ENCODE peak calls at places on chromosomes 12 and 14, in six cellular contexts. Y, E, T, C, N and W are unnamed samples.

GRCh38 chr12:69023840-69024239 is 90.9 kb upstream of the CPM start:
- DNase-seq in Y (no peak), E (no peak), T (no peak), C (no peak), N (no peak), W (no peak)

GRCh38 chr12:28089363-28089762 is 100.9 kb upstream of the CCDC91 start:
- DNase-seq in Y (no peak), E (peak; percentile 24), T (no peak), C (peak; percentile 51), N (no peak), W (no peak)

GRCh38 chr14:21298358-21298757 is 18.5 kb downstream of the RPGRIP1 start:
- DNase-seq in Y (peak; percentile 81), E (peak; percentile 20), T (no peak), C (no peak), N (no peak), W (no peak)

GRCh38 chr12:93022603-93023340 is 93.7 kb upstream of the EEA1 start:
- DNase-seq in Y (no peak), E (peak; percentile 33), T (no peak), C (no peak), N (no peak), W (no peak)

GRCh38 chr12:66636771-66637170 is 42.1 kb downstream of the GRIP1 start:
- DNase-seq in Y (no peak), E (no peak), T (no peak), C (no peak), N (no peak), W (no peak)

GRCh38 chr14:73311710-73312035 is 74.4 kb downstream of the PAPLN start:
- DNase-seq in Y (no peak), E (no peak), T (no peak), C (no peak), N (no peak), W (no peak)

GRCh38 chr14:22555573-22556011 is 33.4 kb downstream of the DAD1 start:
- DNase-seq in Y (no peak), E (no peak), T (no peak), C (no peak), N (peak; percentile 84), W (no peak)

GRCh38 chr14:103257211-103257962 is 76.7 kb upstream of the EIF5 start:
- DNase-seq in Y (no peak), E (no peak), T (no peak), C (no peak), N (no peak), W (no peak)

GRCh38 chr14:61145903-61146411 is 135.2 kb downstream of the TMEM30B start:
- DNase-seq in Y (no peak), E (no peak), T (no peak), C (no peak), N (no peak), W (no peak)

GRCh38 chr12:90173499-90174197 is 465.0 kb upstream of the ATP2B1 start:
- DNase-seq in Y (no peak), E (no peak), T (no peak), C (no peak), N (no peak), W (no peak)

GRCh38 chr14:90093942-90094595 is 32.3 kb downstream of the KCNK13 start:
- DNase-seq in Y (no peak), E (no peak), T (no peak), C (no peak), N (no peak), W (no peak)

GRCh38 chr12:81692008-81692407 is 67.1 kb downstream of the PPFIA2 start:
- DNase-seq in Y (no peak), E (no peak), T (no peak), C (peak; percentile 17), N (no peak), W (no peak)

GRCh38 chr12:103011974-103012763 is 54.7 kb downstream of the ASCL1 start:
- DNase-seq in Y (no peak), E (no peak), T (no peak), C (peak; percentile 42), N (no peak), W (no peak)

GRCh38 chr12:52164624-52165023 is 27.2 kb downstream of the KRT80 start:
- DNase-seq in Y (peak; percentile 43), E (no peak), T (no peak), C (no peak), N (no peak), W (no peak)

GRCh38 chr14:59868021-59868420 is 2.6 kb downstream of the RTN1 start:
- DNase-seq in Y (no peak), E (no peak), T (no peak), C (no peak), N (no peak), W (no peak)

GRCh38 chr12:49133014-49133413 is 1.8 kb upstream of the TUBA1B start:
- DNase-seq in Y (no peak), E (peak; percentile 44), T (no peak), C (no peak), N (no peak), W (no peak)

GRCh38 chr12:52903855-52904508 is 894 bp downstream of the KRT8 start:
- DNase-seq in Y (peak; percentile 87), E (peak; percentile 91), T (peak; percentile 67), C (peak; percentile 65), N (peak; percentile 30), W (peak; percentile 74)

GRCh38 chr14:31243860-31244259 is 36.3 kb upstream of the HECTD1 start:
- DNase-seq in Y (no peak), E (peak; percentile 70), T (no peak), C (peak; percentile 27), N (no peak), W (no peak)

GRCh38 chr14:103886304-103887169 is 39.2 kb upstream of the PPP1R13B start:
- DNase-seq in Y (peak; percentile 76), E (peak; percentile 38), T (peak; percentile 53), C (peak; percentile 80), N (no peak), W (no peak)

GRCh38 chr12:71397433-71397954 is 42.1 kb upstream of the LGR5 start:
- DNase-seq in Y (no peak), E (no peak), T (no peak), C (no peak), N (no peak), W (no peak)

GRCh38 chr12:108833757-108834472 is 23.5 kb downstream of the SSH1 start:
- DNase-seq in Y (no peak), E (no peak), T (no peak), C (no peak), N (no peak), W (no peak)

GRCh38 chr12:6476496-6476895 is 6.0 kb upstream of the VAMP1 start:
- DNase-seq in Y (no peak), E (no peak), T (no peak), C (no peak), N (no peak), W (no peak)

GRCh38 chr12:32159925-32160324 is 53.3 kb downstream of the BICD1 start:
- DNase-seq in Y (no peak), E (no peak), T (no peak), C (no peak), N (no peak), W (no peak)

GRCh38 chr12:51896236-51896635 is 8.3 kb downstream of the ANKRD33 start:
- DNase-seq in Y (no peak), E (no peak), T (no peak), C (no peak), N (no peak), W (no peak)

GRCh38 chr14:60355768-60356167 is 106.7 kb downstream of the PPM1A start:
- DNase-seq in Y (no peak), E (no peak), T (no peak), C (no peak), N (no peak), W (no peak)

GRCh38 chr12:5435161-5435560 is 3.3 kb downstream of the NTF3 start:
- DNase-seq in Y (no peak), E (no peak), T (no peak), C (no peak), N (no peak), W (no peak)

GRCh38 chr12:105024926-105025325 is 38.8 kb downstream of the NOPCHAP1 start:
- DNase-seq in Y (no peak), E (no peak), T (no peak), C (no peak), N (no peak), W (no peak)
- TF ChIP-seq CREB1 in Y (no peak), E (no peak), T (no peak), C (no peak), N (no peak), W (no peak)

GRCh38 chr14:46344327-46344937 is 307.1 kb downstream of the RPL10L start:
- DNase-seq in Y (peak; percentile 15), E (peak; percentile 1), T (no peak), C (peak; percentile 75), N (peak; percentile 2), W (no peak)
- TF ChIP-seq CREB1 in Y (no peak), E (no peak), T (no peak), C (no peak), N (no peak), W (no peak)

GRCh38 chr14:63343878-63344277 is 25.1 kb upstream of the GPHB5 start:
- DNase-seq in Y (no peak), E (no peak), T (no peak), C (no peak), N (no peak), W (no peak)

GRCh38 chr14:63345826-63346225 is 27.1 kb upstream of the GPHB5 start:
- DNase-seq in Y (no peak), E (no peak), T (no peak), C (no peak), N (no peak), W (no peak)

GRCh38 chr14:63344336-63344735 is 25.6 kb upstream of the GPHB5 start:
- DNase-seq in Y (no peak), E (no peak), T (no peak), C (no peak), N (no peak), W (no peak)

GRCh38 chr14:63342381-63342780 is 23.6 kb upstream of the GPHB5 start:
- DNase-seq in Y (no peak), E (no peak), T (no peak), C (no peak), N (no peak), W (no peak)
- TF ChIP-seq CREB1 in Y (no peak), E (no peak), T (no peak), C (no peak), N (no peak), W (no peak)

GRCh38 chr14:101043891-101044290 is 140.4 kb upstream of the RTL1 start:
- DNase-seq in Y (no peak), E (no peak), T (no peak), C (no peak), N (no peak), W (no peak)

GRCh38 chr14:101045511-101045910 is 142.0 kb upstream of the RTL1 start:
- DNase-seq in Y (no peak), E (no peak), T (no peak), C (no peak), N (no peak), W (no peak)

GRCh38 chr14:101047326-101047725 is 143.8 kb upstream of the RTL1 start:
- DNase-seq in Y (no peak), E (peak; percentile 18), T (no peak), C (no peak), N (no peak), W (no peak)

GRCh38 chr14:101044741-101045140 is 141.2 kb upstream of the RTL1 start:
- DNase-seq in Y (no peak), E (no peak), T (no peak), C (no peak), N (no peak), W (no peak)

DNA sequence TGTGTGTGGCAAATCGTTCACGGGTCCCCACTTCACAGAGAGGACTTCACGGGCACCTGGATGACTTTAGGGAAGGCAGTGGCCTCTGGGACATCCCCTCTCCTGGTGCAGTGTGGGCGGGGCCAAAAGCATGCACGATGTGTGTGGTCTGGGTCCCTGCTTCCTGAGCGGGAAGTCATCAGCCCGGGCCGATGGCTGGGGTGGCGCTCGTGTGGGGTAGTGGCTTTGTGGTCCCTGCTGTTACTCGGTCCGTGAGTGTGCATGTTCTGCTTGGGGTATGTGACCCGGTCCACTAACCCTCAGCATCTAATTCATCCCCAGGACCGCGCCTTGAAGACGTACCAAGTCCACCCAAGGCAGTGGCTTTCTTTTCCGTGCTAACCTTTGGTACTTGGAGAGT is 142.5 kb upstream of the RTL1 start:
- DNase-seq in Y (no peak), E (no peak), T (no peak), C (no peak), N (no peak), W (no peak)
- TF ChIP-seq CREB1 in Y (no peak), E (no peak), T (no peak), C (no peak), N (no peak), W (no peak)